ENCODE peak calls at places on chromosomes 5 and 9, in eight cellular contexts. L is endothelial cell of umbilical vein, X is HCT116, D is HepG2, J is GM23338, S is GM12878, K is H1, G is K562. Y is an unnamed sample.

GRCh38 chr5:125376059-125376641 is 629.7 kb upstream of the ZNF608 start:
- DNase-seq in G (no peak), K (no peak), L (no peak), S (no peak), J (no peak), X (no peak), D (no peak), Y (no peak)

GRCh38 chr9:114954986-114955623 is 24.7 kb upstream of the TNFSF8 start:
- DNase-seq in K (no peak), S (no peak), L (no peak), X (no peak), D (no peak), G (no peak), J (no peak), Y (no peak)

GRCh38 chr9:91047993-91048607 is 246.5 kb downstream of the SYK start:
- DNase-seq in L (peak; percentile 83), K (peak; percentile 2), X (no peak), G (no peak), J (no peak), D (no peak), S (no peak), Y (no peak)

GRCh38 chr9:106588601-106589000 is 274.4 kb upstream of the ZNF462 start:
- DNase-seq in K (no peak), L (no peak), S (no peak), X (peak; percentile 18), D (no peak), J (peak; percentile 11), G (no peak), Y (no peak)

GRCh38 chr5:54455413-54456157 is at the start of gene HSPB3:
- DNase-seq in D (no peak), S (no peak), G (no peak), X (no peak), L (no peak), J (no peak), K (no peak), Y (no peak)

GRCh38 chr5:14871084-14871572 is 450 bp downstream of the ANKH start:
- DNase-seq in X (no peak), G (peak; percentile 18), J (peak; percentile 30), L (peak; percentile 14), S (no peak), K (peak; percentile 57), D (no peak), Y (no peak)

GRCh38 chr5:174877987-174878386 is 153.6 kb downstream of the MSX2 start:
- DNase-seq in D (no peak), J (no peak), K (no peak), L (no peak), G (no peak), X (no peak), S (no peak), Y (no peak)

GRCh38 chr5:150147580-150148407 is 7.9 kb downstream of the PDGFRB start:
- DNase-seq in S (no peak), K (no peak), X (no peak), L (no peak), G (no peak), D (no peak), J (no peak), Y (no peak)

GRCh38 chr5:66554211-66554610 is 42.0 kb upstream of the MAST4 start:
- DNase-seq in J (no peak), L (no peak), D (no peak), G (no peak), X (no peak), K (no peak), S (peak; percentile 72), Y (no peak)

GRCh38 chr5:163496286-163496685 is 9.1 kb upstream of the MAT2B start:
- DNase-seq in G (no peak), S (no peak), J (no peak), K (no peak), D (no peak), L (no peak), X (no peak), Y (no peak)

GRCh38 chr9:12813960-12814876 is 39.4 kb downstream of the LURAP1L start:
- DNase-seq in G (no peak), X (peak; percentile 97), K (no peak), D (peak; percentile 92), S (no peak), J (no peak), L (peak; percentile 99), Y (peak; percentile 81)

GRCh38 chr9:83937861-83938455 is 16.7 kb upstream of the KIF27 start:
- DNase-seq in X (peak; percentile 62), L (peak; percentile 70), J (peak; percentile 94), K (peak; percentile 47), D (peak; percentile 68), G (peak; percentile 41), S (no peak), Y (peak; percentile 67)

GRCh38 chr5:178471666-178472065 is 118.5 kb downstream of the COL23A1 start:
- DNase-seq in J (no peak), L (no peak), K (no peak), X (no peak), S (no peak), G (no peak), D (no peak), Y (no peak)

GRCh38 chr5:113581388-113581787 is 67.9 kb downstream of the YTHDC2 start:
- DNase-seq in D (no peak), L (no peak), K (no peak), J (no peak), X (no peak), G (no peak), S (no peak), Y (no peak)

GRCh38 chr5:75668988-75669760 is 48.1 kb downstream of the POC5 start:
- DNase-seq in K (no peak), X (no peak), D (peak; percentile 39), J (no peak), L (peak; percentile 95), G (peak; percentile 75), S (peak; percentile 78), Y (no peak)

GRCh38 chr5:1445895-1446601 is 808 bp upstream of the SLC6A3 start:
- DNase-seq in G (no peak), D (no peak), K (peak; percentile 71), L (no peak), J (peak; percentile 65), S (no peak), X (no peak), Y (no peak)

GRCh38 chr5:1445313-1445894 is at the start of gene SLC6A3:
- DNase-seq in G (peak; percentile 75), L (no peak), X (no peak), S (no peak), J (peak; percentile 93), D (no peak), K (peak; percentile 84), Y (no peak)

GRCh38 chr5:1443991-1444360 is 1.3 kb downstream of the SLC6A3 start:
- DNase-seq in G (no peak), J (no peak), K (no peak), X (no peak), S (no peak), D (no peak), L (no peak), Y (no peak)

GRCh38 chr5:1443145-1443543 is 2.1 kb downstream of the SLC6A3 start:
- DNase-seq in X (no peak), S (no peak), G (no peak), K (no peak), D (no peak), J (no peak), L (no peak), Y (no peak)

GRCh38 chr5:1444361-1445189 is 665 bp downstream of the SLC6A3 start:
- DNase-seq in J (peak; percentile 58), K (no peak), S (no peak), G (no peak), L (no peak), D (no peak), X (no peak), Y (no peak)
- TF ChIP-seq EZH2 in J (peak; percentile 74), K (peak; percentile 96), S (no peak), G (no peak), L (peak; percentile 71), D (no peak), X (no peak), Y (no peak)

DNA sequence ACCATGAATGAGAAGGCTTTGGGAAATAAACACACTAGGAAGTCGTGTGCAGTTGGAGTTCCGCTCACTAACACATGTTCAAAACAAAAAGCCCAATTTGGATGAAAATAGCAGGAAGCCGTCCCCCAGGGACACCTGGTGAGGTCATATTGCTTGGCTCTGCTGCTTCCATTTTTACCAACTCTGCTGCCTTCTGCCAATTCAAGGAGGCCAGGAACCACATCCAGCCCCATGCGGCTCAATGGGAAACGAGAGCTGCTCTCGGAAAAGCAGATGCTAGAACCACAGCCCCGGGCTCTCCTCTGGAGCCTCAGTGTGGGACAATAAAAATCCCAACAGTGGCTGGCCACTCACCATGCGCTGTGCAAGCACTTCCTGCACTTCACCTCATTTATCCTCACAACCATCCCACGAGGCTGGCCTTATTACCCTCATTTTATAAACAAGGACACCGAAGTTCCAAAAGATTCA is 13.4 kb downstream of the ADAM19 start:
- DNase-seq in S (no peak), D (no peak), K (no peak), G (no peak), L (no peak), J (peak; percentile 27), X (no peak), Y (no peak)
- H3K36me3 ChIP-seq in S (peaks cover 19% of the 10 kb centered on the region), D (no peaks in the 10 kb centered on the region), K (no peaks in the 10 kb centered on the region), G (no peaks in the 10 kb centered on the region), L (no peaks in the 10 kb centered on the region), J (no peaks in the 10 kb centered on the region), X (peaks cover 24% of the 10 kb centered on the region), Y (no peaks in the 10 kb centered on the region)

GRCh38 chr5:133605323-133605722 is 7.0 kb downstream of the FSTL4 start:
- DNase-seq in G (no peak), L (no peak), X (no peak), S (no peak), J (no peak), K (no peak), D (no peak), Y (no peak)

GRCh38 chr5:133610489-133611356 is 1.6 kb downstream of the FSTL4 start:
- DNase-seq in J (peak; percentile 91), D (peak; percentile 23), X (no peak), G (peak; percentile 70), K (peak; percentile 50), S (no peak), L (peak; percentile 26), Y (no peak)

GRCh38 chr5:133607451-133607850 is 4.9 kb downstream of the FSTL4 start:
- DNase-seq in J (no peak), S (no peak), K (no peak), X (no peak), D (no peak), L (no peak), G (no peak), Y (no peak)

GRCh38 chr5:133603711-133604110 is 8.6 kb downstream of the FSTL4 start:
- DNase-seq in S (no peak), K (peak; percentile 40), D (no peak), L (no peak), X (no peak), J (no peak), G (no peak), Y (no peak)

GRCh38 chr5:133606835-133607234 is 5.5 kb downstream of the FSTL4 start:
- DNase-seq in X (no peak), J (no peak), L (peak; percentile 22), G (no peak), K (no peak), D (no peak), S (no peak), Y (no peak)
- TF ChIP-seq POLR2AphosphoS5 in X (no peak), J (no peak), L (no peak), G (no peak), K (no peak), D (no peak), S (no peak), Y (no peak)

GRCh38 chr5:132010645-132011560 is 555 bp downstream of the ACSL6 start:
- DNase-seq in S (no peak), J (peak; percentile 62), K (peak; percentile 60), L (no peak), G (peak; percentile 32), D (no peak), X (no peak), Y (no peak)
- TF ChIP-seq EZH2 in S (peak; percentile 48), J (peak; percentile 52), K (no peak), L (peak; percentile 80), G (no peak), D (no peak), X (no peak), Y (no peak)